ENCODE peak calls at places on chromosomes 7 and 10, in four cellular contexts. B is tibial artery, M is thyroid gland, H is retinal pigment epithelial cell. E is an unnamed sample.

GRCh38 chr10:119724630-119725549 is 960 bp upstream of the INPP5F start:
- DNase-seq in M (peak; percentile 10), H (no peak), B (no peak), E (no peak)

GRCh38 chr10:48459270-48460147 is 145.4 kb downstream of the ARHGAP22 start:
- DNase-seq in M (no peak), B (no peak), H (no peak), E (peak; percentile 66)

GRCh38 chr7:155471728-155472127 is 13.8 kb downstream of the EN2 start:
- DNase-seq in M (no peak), B (no peak), H (no peak), E (peak; percentile 32)

GRCh38 chr10:70920519-70920918 is 32.2 kb upstream of the PCBD1 start:
- DNase-seq in B (no peak), M (peak; percentile 85), H (no peak), E (peak; percentile 95)

GRCh38 chr7:75638607-75639070 is 100.1 kb downstream of the HIP1 start:
- DNase-seq in H (no peak), M (peak; percentile 68), B (peak; percentile 82), E (no peak)

GRCh38 chr7:2886391-2886790 is 42.3 kb upstream of the GNA12 start:
- DNase-seq in M (no peak), B (no peak), H (no peak), E (no peak)

GRCh38 chr7:112263519-112263918 is 57.0 kb downstream of the ZNF277 start:
- DNase-seq in B (no peak), H (no peak), M (no peak), E (no peak)

GRCh38 chr7:101058355-101058754 is 26.9 kb upstream of the TRIM56 start:
- DNase-seq in B (no peak), H (peak; percentile 3), M (peak; percentile 64), E (no peak)

GRCh38 chr10:119897366-119897765 is 4.8 kb downstream of the SEC23IP start:
- DNase-seq in H (no peak), M (no peak), B (no peak), E (no peak)

GRCh38 chr10:44366936-44367630 is 17.8 kb downstream of the CXCL12 start:
- DNase-seq in B (no peak), H (no peak), M (no peak), E (no peak)

GRCh38 chr7:76425156-76425555 is 406 bp downstream of the ZP3 start:
- DNase-seq in H (no peak), M (no peak), B (peak; percentile 56), E (peak; percentile 50)

GRCh38 chr10:74542077-74542476 is 284.3 kb upstream of the KAT6B start:
- DNase-seq in H (peak; percentile 49), B (peak; percentile 66), M (peak; percentile 20), E (no peak)

GRCh38 chr7:41599760-41600159 is 103.1 kb downstream of the INHBA start:
- DNase-seq in M (no peak), B (no peak), H (no peak), E (no peak)

GRCh38 chr7:76048668-76048988 is 722 bp downstream of the MDH2 start:
- DNase-seq in M (peak; percentile 83), B (no peak), H (no peak), E (no peak)

DNA sequence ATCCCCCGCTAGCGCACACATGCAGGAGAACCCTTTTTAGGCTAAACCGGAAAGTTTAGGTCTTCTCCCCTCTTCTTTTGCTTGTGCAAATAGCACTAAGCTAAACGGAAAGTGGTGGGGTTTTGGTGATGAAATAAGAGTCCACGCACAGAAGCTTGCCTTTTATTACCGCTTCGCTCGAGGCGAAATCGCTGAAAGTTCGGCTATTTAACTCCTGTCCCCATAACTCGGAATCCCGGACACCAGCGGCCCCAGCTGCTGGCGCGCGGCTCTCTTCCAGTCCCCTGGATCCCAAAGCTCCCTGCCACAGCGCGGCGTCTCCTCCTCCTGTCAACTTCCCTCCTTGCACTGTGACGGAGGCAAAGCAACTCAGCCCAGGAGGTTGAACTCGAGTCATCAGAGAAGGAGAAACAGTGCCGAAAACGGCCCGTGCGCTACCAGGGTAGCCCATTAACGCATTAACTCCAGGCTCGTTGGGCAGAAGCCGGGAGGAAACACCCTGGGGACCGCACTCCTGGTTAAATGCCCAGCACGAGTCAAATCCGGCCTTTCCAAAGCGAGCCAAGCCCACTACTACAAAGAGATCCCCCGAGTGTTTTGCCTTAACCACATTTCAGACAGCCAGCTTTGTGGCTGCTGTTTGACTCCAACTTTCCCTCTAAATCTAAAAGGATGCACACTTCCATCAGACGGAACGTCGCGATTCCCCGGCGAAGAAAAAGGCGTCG is 1.3 kb downstream of the SEMA3D start:
- DNase-seq in H (peak; percentile 18), M (peak; percentile 67), B (peak; percentile 90), E (peak; percentile 80)
- TF ChIP-seq CTCF in H (no peak), M (peak; percentile 15), B (no peak), E (no peak)

DNA sequence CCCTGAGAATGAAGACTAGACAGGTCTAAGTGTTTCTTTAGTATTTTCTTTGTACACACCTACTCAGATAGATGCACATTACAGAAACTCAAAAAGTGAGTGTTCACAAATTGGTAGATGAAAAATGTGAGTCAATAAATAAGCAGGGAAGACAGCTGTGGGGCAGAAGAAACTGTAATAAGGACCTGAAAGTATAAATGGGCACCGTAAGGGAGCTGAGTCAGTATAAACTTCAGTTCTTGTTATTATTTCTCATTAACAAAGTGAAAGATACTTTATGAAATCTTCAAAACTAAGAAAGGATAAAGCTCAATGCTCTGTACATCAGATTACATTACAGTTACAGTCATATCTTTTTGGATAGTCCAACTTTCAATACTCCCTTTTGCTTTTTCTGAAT is 2.5 kb downstream of the MTPN start:
- DNase-seq in H (no peak), B (no peak), M (no peak), E (no peak)
- H3K4me3 ChIP-seq in H (no peak overlapping the region), B (no peak overlapping the region), M (no peak overlapping the region), E (no peak overlapping the region)

DNA sequence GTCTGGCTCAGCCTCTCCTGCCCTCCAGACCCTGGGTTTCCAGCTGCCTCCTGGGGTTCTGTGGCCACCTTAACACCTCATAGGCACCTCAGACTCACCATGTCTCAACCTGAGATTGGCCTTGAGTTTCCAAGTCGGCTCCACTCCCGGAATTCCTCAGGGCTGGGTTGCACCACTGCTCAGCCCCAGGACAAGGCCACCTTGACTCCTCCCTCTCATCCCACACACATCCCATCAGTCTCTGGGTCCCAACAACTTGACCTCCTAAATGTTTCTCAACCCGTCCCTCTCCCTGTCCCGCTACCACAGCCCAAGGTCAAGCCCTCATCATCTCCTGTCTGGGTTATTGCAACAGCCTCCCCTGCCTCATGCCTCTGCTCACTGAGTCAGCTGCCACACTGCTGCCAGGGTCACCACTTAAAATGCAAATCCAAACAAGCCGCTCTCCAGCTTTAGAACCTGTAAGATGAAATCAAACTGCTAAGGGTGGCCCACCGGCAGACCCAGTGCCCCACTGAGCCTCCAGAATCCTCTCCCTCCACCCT is 90.9 kb upstream of the ZMIZ1 start:
- DNase-seq in M (peak; percentile 87), H (peak; percentile 67), B (peak; percentile 86), E (no peak)
- TF ChIP-seq CTCF in M (no peak), H (no peak), B (no peak), E (no peak)

GRCh38 chr7:139753079-139753692 is 24.6 kb downstream of the HIPK2 start:
- DNase-seq in M (no peak), B (no peak), H (no peak), E (no peak)
- H3K4me3 ChIP-seq in M (no peak overlapping the region), B (no peak overlapping the region), H (no peak overlapping the region), E (no peak overlapping the region)

GRCh38 chr7:26183545-26184282 is 16.8 kb downstream of the HNRNPA2B1 start:
- DNase-seq in M (no peak), H (no peak), B (no peak), E (no peak)
- TF ChIP-seq CTCF in M (no peak), H (no peak), B (no peak), E (no peak)